ENCODE peak calls at places on chromosomes 16 and 17, in ten cellular contexts. One of them, this sample, is unnamed.

GRCh38 chr16:80671281-80671849 is 130.6 kb downstream of the DYNLRB2 start:
- DNase-seq in Karpas-422: peak; percentile 91
- DNase-seq in neural progenitor cell: no peak
- DNase-seq in Peyer's patch: no peak
- DNase-seq in psoas muscle: no peak
- DNase-seq in kidney: no peak
- DNase-seq in SJSA1: no peak
- DNase-seq in cardiac muscle cell: no peak
- DNase-seq in small intestine: no peak
- DNase-seq in aorta: no peak
- DNase-seq in this sample: no peak

GRCh38 chr17:61587242-61587641 is 3.8 kb downstream of the NACA2 start:
- DNase-seq in Karpas-422: no peak
- DNase-seq in neural progenitor cell: no peak
- DNase-seq in Peyer's patch: no peak
- DNase-seq in psoas muscle: no peak
- DNase-seq in kidney: no peak
- DNase-seq in SJSA1: no peak
- DNase-seq in cardiac muscle cell: no peak
- DNase-seq in small intestine: no peak
- DNase-seq in aorta: no peak
- DNase-seq in this sample: no peak

GRCh38 chr16:65124596-65124995 is 2.7 kb upstream of the CDH11 start:
- DNase-seq in Karpas-422: no peak
- DNase-seq in neural progenitor cell: no peak
- DNase-seq in Peyer's patch: no peak
- DNase-seq in psoas muscle: no peak
- DNase-seq in kidney: no peak
- DNase-seq in SJSA1: no peak
- DNase-seq in cardiac muscle cell: no peak
- DNase-seq in small intestine: no peak
- DNase-seq in aorta: no peak
- DNase-seq in this sample: no peak

GRCh38 chr16:29825145-29826044 is 5.1 kb downstream of the MVP start:
- DNase-seq in Karpas-422: no peak
- DNase-seq in neural progenitor cell: peak; percentile 41
- DNase-seq in Peyer's patch: no peak
- DNase-seq in psoas muscle: peak; percentile 77
- DNase-seq in kidney: peak; percentile 82
- DNase-seq in SJSA1: peak; percentile 90
- DNase-seq in cardiac muscle cell: no peak
- DNase-seq in small intestine: peak; percentile 82
- DNase-seq in aorta: no peak
- DNase-seq in this sample: no peak

GRCh38 chr16:57012353-57012752 is 23.0 kb downstream of the NLRC5 start:
- DNase-seq in Karpas-422: no peak
- DNase-seq in neural progenitor cell: peak; percentile 40
- DNase-seq in Peyer's patch: no peak
- DNase-seq in psoas muscle: no peak
- DNase-seq in kidney: no peak
- DNase-seq in SJSA1: no peak
- DNase-seq in cardiac muscle cell: no peak
- DNase-seq in small intestine: no peak
- DNase-seq in aorta: peak; percentile 24
- DNase-seq in this sample: no peak

GRCh38 chr16:25106567-25107465 is 4.7 kb upstream of the LCMT1 start:
- DNase-seq in Karpas-422: peak; percentile 96
- DNase-seq in neural progenitor cell: peak; percentile 95
- DNase-seq in Peyer's patch: peak; percentile 98
- DNase-seq in psoas muscle: peak; percentile 98
- DNase-seq in kidney: peak; percentile 98
- DNase-seq in SJSA1: peak; percentile 75
- DNase-seq in cardiac muscle cell: peak; percentile 96
- DNase-seq in small intestine: peak; percentile 91
- DNase-seq in aorta: peak; percentile 99
- DNase-seq in this sample: peak; percentile 55

GRCh38 chr17:8611135-8611534 is 19.4 kb downstream of the MYH10 start:
- DNase-seq in Karpas-422: no peak
- DNase-seq in neural progenitor cell: no peak
- DNase-seq in Peyer's patch: no peak
- DNase-seq in psoas muscle: no peak
- DNase-seq in kidney: no peak
- DNase-seq in SJSA1: no peak
- DNase-seq in cardiac muscle cell: no peak
- DNase-seq in small intestine: no peak
- DNase-seq in aorta: no peak
- DNase-seq in this sample: no peak

GRCh38 chr16:13178318-13178717 is 276.9 kb downstream of the SHISA9 start:
- DNase-seq in Karpas-422: no peak
- DNase-seq in neural progenitor cell: no peak
- DNase-seq in Peyer's patch: no peak
- DNase-seq in psoas muscle: no peak
- DNase-seq in kidney: no peak
- DNase-seq in SJSA1: no peak
- DNase-seq in cardiac muscle cell: no peak
- DNase-seq in small intestine: no peak
- DNase-seq in aorta: no peak
- DNase-seq in this sample: no peak

GRCh38 chr17:70767102-70767701 is 597.9 kb downstream of the KCNJ2 start:
- DNase-seq in Karpas-422: peak; percentile 71
- DNase-seq in neural progenitor cell: peak; percentile 53
- DNase-seq in Peyer's patch: no peak
- DNase-seq in psoas muscle: no peak
- DNase-seq in kidney: no peak
- DNase-seq in SJSA1: peak; percentile 23
- DNase-seq in cardiac muscle cell: peak; percentile 44
- DNase-seq in small intestine: peak; percentile 12
- DNase-seq in aorta: no peak
- DNase-seq in this sample: no peak

GRCh38 chr17:9332164-9332527 is 243.5 kb downstream of the STX8 start:
- DNase-seq in Karpas-422: no peak
- DNase-seq in neural progenitor cell: no peak
- DNase-seq in Peyer's patch: no peak
- DNase-seq in psoas muscle: no peak
- DNase-seq in kidney: no peak
- DNase-seq in SJSA1: no peak
- DNase-seq in cardiac muscle cell: no peak
- DNase-seq in small intestine: no peak
- DNase-seq in aorta: no peak
- DNase-seq in this sample: no peak

GRCh38 chr16:8989099-8989878 is 25.6 kb upstream of the USP7 start:
- DNase-seq in Karpas-422: no peak
- DNase-seq in neural progenitor cell: no peak
- DNase-seq in Peyer's patch: peak; percentile 78
- DNase-seq in psoas muscle: no peak
- DNase-seq in kidney: no peak
- DNase-seq in SJSA1: no peak
- DNase-seq in cardiac muscle cell: no peak
- DNase-seq in small intestine: peak; percentile 87
- DNase-seq in aorta: no peak
- DNase-seq in this sample: no peak

GRCh38 chr16:4826980-4827379 is 20.1 kb downstream of the GLYR1 start:
- DNase-seq in Karpas-422: no peak
- DNase-seq in neural progenitor cell: no peak
- DNase-seq in Peyer's patch: no peak
- DNase-seq in psoas muscle: no peak
- DNase-seq in kidney: no peak
- DNase-seq in SJSA1: no peak
- DNase-seq in cardiac muscle cell: no peak
- DNase-seq in small intestine: no peak
- DNase-seq in aorta: no peak
- DNase-seq in this sample: no peak

GRCh38 chr16:2090819-2091721 is 43.3 kb downstream of the TSC2 start:
- DNase-seq in Karpas-422: peak; percentile 85
- DNase-seq in neural progenitor cell: peak; percentile 96
- DNase-seq in Peyer's patch: peak; percentile 96
- DNase-seq in psoas muscle: peak; percentile 88
- DNase-seq in kidney: peak; percentile 95
- DNase-seq in SJSA1: no peak
- DNase-seq in cardiac muscle cell: peak; percentile 93
- DNase-seq in small intestine: peak; percentile 92
- DNase-seq in aorta: no peak
- DNase-seq in this sample: no peak

GRCh38 chr16:29767062-29767461 is 11.0 kb upstream of the ZG16 start:
- DNase-seq in Karpas-422: no peak
- DNase-seq in neural progenitor cell: no peak
- DNase-seq in Peyer's patch: no peak
- DNase-seq in psoas muscle: no peak
- DNase-seq in kidney: no peak
- DNase-seq in SJSA1: no peak
- DNase-seq in cardiac muscle cell: no peak
- DNase-seq in small intestine: no peak
- DNase-seq in aorta: no peak
- DNase-seq in this sample: no peak

DNA sequence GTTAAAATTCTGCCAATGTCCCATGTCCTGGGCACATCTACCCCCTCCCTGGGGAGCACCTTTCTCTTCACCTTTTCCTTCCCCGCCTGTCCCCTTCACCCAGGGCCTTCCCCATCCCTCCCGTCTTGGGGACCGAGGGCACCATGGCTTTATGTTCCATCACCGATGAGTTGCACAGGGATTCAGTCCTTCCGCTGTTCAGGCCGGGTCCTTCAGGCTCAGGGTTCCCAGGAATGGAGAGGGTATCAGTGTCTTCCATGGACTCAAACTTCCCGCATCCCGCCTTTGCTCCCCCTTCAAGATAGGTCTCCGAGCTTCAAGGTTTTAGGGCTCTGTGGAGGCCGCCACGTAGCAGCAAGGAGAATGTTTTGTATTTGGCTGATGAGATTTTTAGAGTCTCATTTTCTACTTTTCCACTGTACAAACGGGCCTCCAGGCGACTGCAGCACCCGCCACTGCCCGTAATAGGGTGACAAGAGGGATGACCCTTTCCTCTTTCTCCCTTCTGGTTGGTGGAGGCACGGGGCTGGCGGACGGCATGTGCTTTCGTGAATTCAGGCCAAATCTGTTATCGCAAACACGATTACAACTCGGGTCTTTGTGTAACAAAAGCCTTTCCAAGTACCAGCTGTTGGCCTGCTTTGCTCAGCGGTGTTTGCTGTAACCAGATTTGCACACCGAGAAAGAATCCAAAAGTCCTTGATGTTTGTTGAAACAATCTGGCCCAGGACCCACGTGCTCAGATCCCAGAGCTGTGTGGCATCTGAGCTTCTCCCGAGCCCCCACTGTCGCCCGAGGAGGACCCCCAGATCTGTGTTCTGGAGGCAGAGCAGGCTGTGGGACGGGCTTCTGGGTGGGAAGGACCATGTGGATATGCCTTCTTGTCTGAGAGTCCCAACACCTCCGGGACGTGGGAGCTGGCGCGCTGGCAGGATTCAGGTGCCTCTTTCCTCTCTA is 236.3 kb downstream of the SEC14L1 start:
- DNase-seq in Karpas-422: no peak
- DNase-seq in neural progenitor cell: no peak
- DNase-seq in Peyer's patch: no peak
- DNase-seq in psoas muscle: no peak
- DNase-seq in kidney: no peak
- DNase-seq in SJSA1: no peak
- DNase-seq in cardiac muscle cell: no peak
- DNase-seq in small intestine: no peak
- DNase-seq in aorta: no peak
- DNase-seq in this sample: no peak
- H3K4me1 ChIP-seq in Karpas-422: peaks cover 31% of the 10 kb centered on the region
- H3K4me1 ChIP-seq in neural progenitor cell: peaks cover 59% of the 10 kb centered on the region
- H3K4me1 ChIP-seq in Peyer's patch: peaks cover 1% of the 10 kb centered on the region
- H3K4me1 ChIP-seq in psoas muscle: peaks cover 58% of the 10 kb centered on the region
- H3K4me1 ChIP-seq in kidney: peaks cover 61% of the 10 kb centered on the region
- H3K4me1 ChIP-seq in SJSA1: peaks cover 46% of the 10 kb centered on the region
- H3K4me1 ChIP-seq in cardiac muscle cell: peaks cover 51% of the 10 kb centered on the region
- H3K4me1 ChIP-seq in small intestine: peaks cover 9% of the 10 kb centered on the region
- H3K4me1 ChIP-seq in aorta: no peaks in the 10 kb centered on the region
- H3K4me1 ChIP-seq in this sample: peaks cover 79% of the 10 kb centered on the region

GRCh38 chr17:3260600-3260999 is 37.6 kb downstream of the OR3A1 start:
- DNase-seq in Karpas-422: no peak
- DNase-seq in neural progenitor cell: no peak
- DNase-seq in Peyer's patch: no peak
- DNase-seq in psoas muscle: no peak
- DNase-seq in kidney: no peak
- DNase-seq in SJSA1: no peak
- DNase-seq in cardiac muscle cell: no peak
- DNase-seq in small intestine: no peak
- DNase-seq in aorta: no peak
- DNase-seq in this sample: no peak

GRCh38 chr17:3256575-3256974 is 41.6 kb downstream of the OR3A1 start:
- DNase-seq in Karpas-422: no peak
- DNase-seq in neural progenitor cell: no peak
- DNase-seq in Peyer's patch: no peak
- DNase-seq in psoas muscle: no peak
- DNase-seq in kidney: no peak
- DNase-seq in SJSA1: no peak
- DNase-seq in cardiac muscle cell: no peak
- DNase-seq in small intestine: no peak
- DNase-seq in aorta: no peak
- DNase-seq in this sample: no peak

GRCh38 chr17:3260163-3260562 is 38.0 kb downstream of the OR3A1 start:
- DNase-seq in Karpas-422: no peak
- DNase-seq in neural progenitor cell: no peak
- DNase-seq in Peyer's patch: no peak
- DNase-seq in psoas muscle: no peak
- DNase-seq in kidney: no peak
- DNase-seq in SJSA1: no peak
- DNase-seq in cardiac muscle cell: no peak
- DNase-seq in small intestine: no peak
- DNase-seq in aorta: no peak
- DNase-seq in this sample: no peak
- H3K27ac ChIP-seq in Karpas-422: no peak overlapping the region
- H3K27ac ChIP-seq in neural progenitor cell: no peak overlapping the region
- H3K27ac ChIP-seq in Peyer's patch: no peak overlapping the region
- H3K27ac ChIP-seq in psoas muscle: no peak overlapping the region
- H3K27ac ChIP-seq in kidney: no peak overlapping the region
- H3K27ac ChIP-seq in SJSA1: no peak overlapping the region
- H3K27ac ChIP-seq in cardiac muscle cell: no peak overlapping the region
- H3K27ac ChIP-seq in small intestine: no peak overlapping the region
- H3K27ac ChIP-seq in aorta: no peak overlapping the region
- H3K27ac ChIP-seq in this sample: no peak overlapping the region

GRCh38 chr17:76451480-76451879 is 1.5 kb downstream of the UBE2O start:
- DNase-seq in Karpas-422: no peak
- DNase-seq in neural progenitor cell: peak; percentile 30
- DNase-seq in Peyer's patch: no peak
- DNase-seq in psoas muscle: no peak
- DNase-seq in kidney: no peak
- DNase-seq in SJSA1: no peak
- DNase-seq in cardiac muscle cell: no peak
- DNase-seq in small intestine: no peak
- DNase-seq in aorta: no peak
- DNase-seq in this sample: no peak
- H3K4me3 ChIP-seq in Karpas-422: peak overlapping the region; percentile 78
- H3K4me3 ChIP-seq in neural progenitor cell: peak overlapping the region; percentile 98
- H3K4me3 ChIP-seq in Peyer's patch: peak overlapping the region; percentile 86
- H3K4me3 ChIP-seq in psoas muscle: peak overlapping the region; percentile 90
- H3K4me3 ChIP-seq in kidney: no peak overlapping the region
- H3K4me3 ChIP-seq in SJSA1: peak overlapping the region; percentile 97
- H3K4me3 ChIP-seq in cardiac muscle cell: peak overlapping the region; percentile 82
- H3K4me3 ChIP-seq in small intestine: no peak overlapping the region
- H3K4me3 ChIP-seq in aorta: no peak overlapping the region
- H3K4me3 ChIP-seq in this sample: peak overlapping the region; percentile 63

GRCh38 chr16:18979936-18980335 is 3.8 kb upstream of the TMC7 start:
- DNase-seq in Karpas-422: no peak
- DNase-seq in neural progenitor cell: no peak
- DNase-seq in Peyer's patch: no peak
- DNase-seq in psoas muscle: no peak
- DNase-seq in kidney: no peak
- DNase-seq in SJSA1: no peak
- DNase-seq in cardiac muscle cell: no peak
- DNase-seq in small intestine: no peak
- DNase-seq in aorta: no peak
- DNase-seq in this sample: no peak
- H3K4me1 ChIP-seq in Karpas-422: no peaks in the 10 kb centered on the region
- H3K4me1 ChIP-seq in neural progenitor cell: peaks cover 3% of the 10 kb centered on the region
- H3K4me1 ChIP-seq in Peyer's patch: no peaks in the 10 kb centered on the region
- H3K4me1 ChIP-seq in psoas muscle: no peaks in the 10 kb centered on the region
- H3K4me1 ChIP-seq in kidney: peaks cover 3% of the 10 kb centered on the region
- H3K4me1 ChIP-seq in SJSA1: peaks cover 6% of the 10 kb centered on the region
- H3K4me1 ChIP-seq in cardiac muscle cell: no peaks in the 10 kb centered on the region
- H3K4me1 ChIP-seq in small intestine: no peaks in the 10 kb centered on the region
- H3K4me1 ChIP-seq in aorta: no peaks in the 10 kb centered on the region
- H3K4me1 ChIP-seq in this sample: no peaks in the 10 kb centered on the region

This sample was measured in CD8-positive, alpha-beta memory T cell.